ENCODE peak calls at places on chromosomes 2 and 18, in eight cellular contexts. K is foreskin fibroblast, O is progenitor cell of endocrine pancreas, H is astrocyte of the cerebellum, R is ovary, Q is neural progenitor cell, C is cardiac muscle cell, M is sigmoid colon. A is an unnamed sample.

GRCh38 chr2:163505281-163505680 is 230.5 kb downstream of the FIGN start:
- DNase-seq in K (no peak), O (no peak), H (peak), R (no peak), Q (no peak), C (no peak), M (no peak), A (no peak)

GRCh38 chr18:3051718-3052410 is 38.9 kb upstream of the LPIN2 start:
- DNase-seq in K (no peak), O (no peak), H (no peak), R (no peak), Q (no peak), C (no peak), M (no peak), A (no peak)

GRCh38 chr2:9380702-9381628 is 42.4 kb downstream of the ITGB1BP1 start:
- DNase-seq in K (peak), O (no peak), H (peak), R (peak), Q (no peak), C (peak), M (peak), A (peak)

GRCh38 chr2:127661949-127662510 is 13.3 kb downstream of the LIMS2 start:
- DNase-seq in K (peak), O (no peak), H (no peak), R (no peak), Q (no peak), C (no peak), M (peak), A (peak)

GRCh38 chr2:111667542-111668273 is 216.3 kb downstream of the ANAPC1 start:
- DNase-seq in K (peak), O (no peak), H (no peak), R (no peak), Q (no peak), C (peak), M (no peak), A (peak)

GRCh38 chr18:6279308-6279707 is 135.4 kb downstream of the L3MBTL4 start:
- DNase-seq in K (no peak), O (no peak), H (no peak), R (no peak), Q (no peak), C (no peak), M (no peak), A (no peak)

GRCh38 chr2:9979977-9980376 is 28.5 kb downstream of the GRHL1 start:
- DNase-seq in K (no peak), O (no peak), H (no peak), R (no peak), Q (no peak), C (no peak), M (no peak), A (no peak)

GRCh38 chr2:21289994-21290393 is 166.2 kb downstream of the TDRD15 start:
- DNase-seq in K (no peak), O (no peak), H (no peak), R (no peak), Q (peak), C (no peak), M (no peak), A (no peak)

GRCh38 chr2:6968319-6969100 is 51.3 kb downstream of the RNF144A start:
- DNase-seq in K (peak), O (no peak), H (peak), R (no peak), Q (peak), C (peak), M (no peak), A (no peak)

GRCh38 chr2:198476007-198476406 is 671.6 kb downstream of the PLCL1 start:
- DNase-seq in K (no peak), O (no peak), H (no peak), R (no peak), Q (no peak), C (no peak), M (no peak), A (no peak)

GRCh38 chr2:198465970-198466369 is 661.6 kb downstream of the PLCL1 start:
- DNase-seq in K (no peak), O (no peak), H (no peak), R (no peak), Q (no peak), C (no peak), M (no peak), A (no peak)

DNA sequence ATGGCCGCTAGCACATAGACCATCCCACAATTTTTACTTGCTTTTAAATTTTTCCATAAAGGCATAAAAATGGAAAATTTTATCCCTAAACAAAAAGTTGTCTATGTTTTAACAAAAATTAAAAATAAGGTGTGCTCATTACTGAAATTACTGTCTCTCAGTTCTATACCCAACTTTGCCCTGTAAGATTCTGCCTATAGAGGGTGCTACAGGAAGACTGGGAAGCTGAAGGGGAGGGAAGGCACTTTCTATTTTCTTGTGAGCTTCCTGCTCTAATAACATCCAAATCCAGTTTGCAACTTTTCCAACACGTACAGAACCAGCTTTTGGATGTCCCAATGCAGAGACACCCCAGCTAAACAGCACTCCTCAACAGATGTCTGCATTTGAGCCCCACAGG is 666.9 kb downstream of the PLCL1 start:
- DNase-seq in K (no peak), O (no peak), H (no peak), R (no peak), Q (peak), C (no peak), M (no peak), A (no peak)
- TF ChIP-seq CTCF in K (no peak), O (no peak), H (no peak), R (no peak), Q (peak), C (no peak), M (no peak), A (no peak)

GRCh38 chr18:24417465-24417864 is 9.0 kb upstream of the IMPACT start:
- DNase-seq in K (no peak), O (no peak), H (no peak), R (no peak), Q (no peak), C (no peak), M (no peak), A (no peak)

GRCh38 chr18:24408496-24408895 is 10.9 kb upstream of the OSBPL1A start:
- DNase-seq in K (no peak), O (no peak), H (no peak), R (no peak), Q (no peak), C (no peak), M (no peak), A (no peak)

GRCh38 chr18:24414349-24415003 is 12.0 kb upstream of the IMPACT start:
- DNase-seq in K (no peak), O (no peak), H (no peak), R (no peak), Q (no peak), C (peak), M (no peak), A (no peak)

GRCh38 chr18:24413148-24413547 is 13.3 kb upstream of the IMPACT start:
- DNase-seq in K (peak), O (no peak), H (no peak), R (no peak), Q (peak), C (peak), M (no peak), A (no peak)
- TF ChIP-seq CTCF in K (peak), O (no peak), H (peak), R (no peak), Q (peak), C (peak), M (no peak), A (peak)

GRCh38 chr18:68843467-68844089 is 45.7 kb downstream of the CCDC102B start:
- DNase-seq in K (peak), O (no peak), H (no peak), R (no peak), Q (no peak), C (peak), M (no peak), A (peak)
- TF ChIP-seq CTCF in K (peak), O (peak), H (peak), R (no peak), Q (peak), C (peak), M (no peak), A (peak)

GRCh38 chr18:51531496-51531895 is 334.0 kb upstream of the MEX3C start:
- DNase-seq in K (no peak), O (no peak), H (no peak), R (no peak), Q (no peak), C (no peak), M (no peak), A (no peak)

GRCh38 chr18:51541230-51541629 is 343.7 kb upstream of the MEX3C start:
- DNase-seq in K (no peak), O (no peak), H (no peak), R (no peak), Q (no peak), C (no peak), M (no peak), A (no peak)

GRCh38 chr18:51540562-51540961 is 343.1 kb upstream of the MEX3C start:
- DNase-seq in K (no peak), O (no peak), H (no peak), R (no peak), Q (no peak), C (no peak), M (no peak), A (no peak)

GRCh38 chr18:51537487-51537886 is 340.0 kb upstream of the MEX3C start:
- DNase-seq in K (no peak), O (no peak), H (peak), R (no peak), Q (peak), C (peak), M (no peak), A (peak)
- TF ChIP-seq CTCF in K (no peak), O (peak), H (peak), R (no peak), Q (peak), C (peak), M (no peak), A (no peak)

GRCh38 chr2:74142340-74142739 is 5.4 kb downstream of the BOLA3 start:
- DNase-seq in K (peak), O (no peak), H (no peak), R (no peak), Q (peak), C (no peak), M (no peak), A (no peak)
- TF ChIP-seq CTCF in K (no peak), O (no peak), H (no peak), R (no peak), Q (peak), C (no peak), M (no peak), A (peak)

GRCh38 chr2:98617149-98617548 is 8.8 kb downstream of the UNC50 start:
- DNase-seq in K (no peak), O (no peak), H (no peak), R (no peak), Q (no peak), C (no peak), M (no peak), A (no peak)
- TF ChIP-seq CTCF in K (no peak), O (no peak), H (no peak), R (no peak), Q (no peak), C (no peak), M (no peak), A (no peak)

DNA sequence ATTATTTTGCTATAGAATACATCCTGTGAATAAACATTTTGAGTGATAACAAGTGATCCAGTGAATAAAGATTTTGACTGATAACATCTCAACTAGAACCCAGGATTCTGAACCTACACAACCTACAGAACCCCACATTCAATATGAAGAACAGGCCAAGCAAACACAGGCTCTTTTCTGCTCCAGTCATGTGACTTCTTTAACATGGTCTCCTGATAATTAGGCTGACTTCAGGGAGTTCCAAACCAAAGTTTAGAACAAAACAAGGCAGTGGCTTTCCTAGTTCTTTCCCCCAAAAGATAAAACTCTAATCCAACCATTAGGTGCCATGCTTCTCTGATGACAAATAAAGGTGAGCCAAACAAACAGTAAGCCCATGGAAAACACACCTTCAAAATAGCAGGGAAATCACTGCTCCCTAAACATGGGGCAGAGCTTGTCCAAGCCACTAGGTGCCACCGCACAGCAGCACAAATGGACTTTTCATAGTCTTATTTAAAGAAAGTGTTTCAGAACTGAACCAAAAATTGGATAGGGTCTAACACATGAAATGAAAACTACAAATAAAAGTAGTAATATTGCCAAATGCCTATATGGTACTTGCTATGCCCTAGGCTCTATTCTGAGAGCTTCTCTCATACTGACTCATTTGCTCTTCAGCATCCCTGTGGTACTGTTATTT is 95.3 kb downstream of the EVA1A start:
- DNase-seq in K (peak), O (no peak), H (peak), R (no peak), Q (peak), C (peak), M (no peak), A (peak)
- TF ChIP-seq CTCF in K (peak), O (peak), H (peak), R (no peak), Q (peak), C (peak), M (no peak), A (peak)

DNA sequence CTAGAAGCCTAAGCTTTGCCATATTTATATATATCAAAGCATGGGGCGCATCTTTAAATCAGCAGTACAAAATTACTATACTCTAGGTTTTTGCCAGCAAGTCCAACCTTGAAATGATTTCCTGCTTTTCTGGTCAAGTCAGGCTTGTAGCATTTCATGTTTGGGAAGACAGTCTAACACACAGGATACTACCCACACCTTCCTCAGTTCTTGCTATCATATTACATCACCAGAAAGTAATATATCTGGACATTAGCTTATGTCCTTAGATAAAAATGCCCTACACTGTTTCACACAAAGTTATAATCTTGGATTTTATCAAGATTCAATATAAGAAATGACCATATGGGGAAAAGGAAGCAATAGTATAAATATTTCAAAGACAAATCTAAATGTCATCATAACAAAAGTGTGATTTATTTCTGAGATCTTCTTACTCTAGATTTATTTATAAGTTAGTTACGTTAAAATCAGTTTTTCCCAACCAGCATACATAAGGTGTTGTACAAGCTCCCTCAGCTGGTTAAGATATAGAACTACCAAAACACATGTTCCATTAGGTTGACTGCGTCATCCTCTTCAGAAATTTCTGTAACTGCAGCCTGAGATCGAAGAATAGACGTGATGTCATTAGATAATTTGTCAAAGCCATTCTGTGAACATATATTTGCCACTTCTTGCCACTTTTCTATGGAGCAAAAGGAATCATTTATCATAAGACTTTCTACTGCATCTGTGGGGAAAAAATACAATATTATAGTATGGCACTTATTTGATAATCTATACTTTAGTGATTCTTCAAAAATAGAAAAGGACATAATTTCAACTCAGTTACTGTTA is 56.6 kb downstream of the CLHC1 start:
- DNase-seq in K (peak), O (no peak), H (peak), R (no peak), Q (peak), C (peak), M (no peak), A (peak)
- TF ChIP-seq CTCF in K (peak), O (peak), H (peak), R (peak), Q (peak), C (peak), M (peak), A (peak)